ENCODE peak calls at places on chromosomes 16 and 17, in seven cellular contexts. D, A, Y, X, O, Q and J are unnamed samples.
A peak's percentile ranks its signal among the peaks of the same experiment; 100 is the strongest.

GRCh38 chr16:67409631-67410030 is 6.6 kb downstream of the ZDHHC1 start:
- DNase-seq in D (no peak), A (no peak), Y (no peak), X (no peak), O (no peak), Q (no peak), J (no peak)

GRCh38 chr17:2853111-2853721 is 57.0 kb downstream of the RAP1GAP2 start:
- DNase-seq in D (no peak), A (peak; percentile 76), Y (no peak), X (no peak), O (peak; percentile 17), Q (peak; percentile 79), J (no peak)

GRCh38 chr16:66070140-66070887 is 296.2 kb upstream of the CDH5 start:
- DNase-seq in D (no peak), A (no peak), Y (no peak), X (no peak), O (no peak), Q (no peak), J (no peak)

GRCh38 chr16:70475054-70475871 is 20.9 kb downstream of the FCSK start:
- DNase-seq in D (no peak), A (no peak), Y (no peak), X (no peak), O (no peak), Q (no peak), J (no peak)

GRCh38 chr17:7043195-7043543 is 723 bp downstream of the SLC16A11 start:
- DNase-seq in D (no peak), A (no peak), Y (no peak), X (no peak), O (no peak), Q (peak; percentile 60), J (no peak)

GRCh38 chr16:88634994-88635670 is 3.2 kb upstream of the IL17C start:
- DNase-seq in D (no peak), A (no peak), Y (no peak), X (no peak), O (peak; percentile 52), Q (no peak), J (no peak)

GRCh38 chr17:8499614-8500013 is 63.9 kb downstream of the NDEL1 start:
- DNase-seq in D (no peak), A (no peak), Y (no peak), X (no peak), O (no peak), Q (no peak), J (no peak)

GRCh38 chr16:85637808-85638186 is 24.7 kb downstream of the GSE1 start:
- DNase-seq in D (no peak), A (no peak), Y (no peak), X (no peak), O (no peak), Q (no peak), J (no peak)

GRCh38 chr17:81967533-81968395 is 6.8 kb upstream of the NOTUM start:
- DNase-seq in D (peak; percentile 83), A (peak; percentile 81), Y (peak; percentile 98), X (peak; percentile 40), O (peak; percentile 92), Q (peak; percentile 97), J (peak; percentile 70)

GRCh38 chr17:45006927-45007461 is 38.9 kb upstream of the C1QL1 start:
- DNase-seq in D (no peak), A (no peak), Y (no peak), X (no peak), O (no peak), Q (peak; percentile 50), J (no peak)

GRCh38 chr17:42040818-42041217 is 9.6 kb downstream of the C17orf113 start:
- DNase-seq in D (no peak), A (no peak), Y (no peak), X (no peak), O (no peak), Q (no peak), J (no peak)

GRCh38 chr16:27301236-27301861 is 12.4 kb upstream of the IL4R start:
- DNase-seq in D (no peak), A (no peak), Y (no peak), X (no peak), O (no peak), Q (no peak), J (no peak)

GRCh38 chr17:17205368-17206148 is 575 bp downstream of the PLD6 start:
- DNase-seq in D (peak; percentile 7), A (no peak), Y (peak; percentile 42), X (peak; percentile 23), O (peak; percentile 63), Q (peak; percentile 80), J (no peak)

GRCh38 chr17:39765159-39765558 is 27.4 kb downstream of the GRB7 start:
- DNase-seq in D (no peak), A (no peak), Y (no peak), X (no peak), O (no peak), Q (no peak), J (no peak)

GRCh38 chr16:87815567-87815966 is 49.8 kb upstream of the KLHDC4 start:
- DNase-seq in D (no peak), A (no peak), Y (peak; percentile 67), X (no peak), O (no peak), Q (no peak), J (no peak)

GRCh38 chr17:40174528-40174927 is 2.7 kb upstream of the RAPGEFL1 start:
- DNase-seq in D (no peak), A (no peak), Y (no peak), X (no peak), O (no peak), Q (no peak), J (no peak)

GRCh38 chr16:86975445-86975844 is 341.7 kb downstream of the C16orf95 start:
- DNase-seq in D (peak; percentile 89), A (peak; percentile 68), Y (no peak), X (no peak), O (peak; percentile 81), Q (peak; percentile 48), J (peak; percentile 66)

GRCh38 chr16:22322741-22323140 is 25.5 kb downstream of the POLR3E start:
- DNase-seq in D (no peak), A (no peak), Y (no peak), X (no peak), O (no peak), Q (no peak), J (no peak)

GRCh38 chr17:82178499-82179290 is 33.9 kb downstream of the CCDC57 start:
- DNase-seq in D (no peak), A (no peak), Y (no peak), X (no peak), O (no peak), Q (no peak), J (no peak)

GRCh38 chr17:73365203-73365933 is 53.6 kb upstream of the CDC42EP4 start:
- DNase-seq in D (no peak), A (no peak), Y (no peak), X (no peak), O (no peak), Q (no peak), J (no peak)

GRCh38 chr17:30230596-30231125 is 4.8 kb downstream of the SLC6A4 start:
- DNase-seq in D (no peak), A (no peak), Y (no peak), X (no peak), O (no peak), Q (no peak), J (no peak)

GRCh38 chr16:64162613-64163375 is 959.1 kb downstream of the CDH11 start:
- DNase-seq in D (no peak), A (no peak), Y (no peak), X (no peak), O (no peak), Q (no peak), J (no peak)

GRCh38 chr17:36506249-36506826 is 19.9 kb downstream of the ZNHIT3 start:
- DNase-seq in D (no peak), A (no peak), Y (peak; percentile 10), X (no peak), O (no peak), Q (no peak), J (no peak)

GRCh38 chr17:82845163-82845807 is 5.5 kb upstream of the ZNF750 start:
- DNase-seq in D (no peak), A (no peak), Y (no peak), X (no peak), O (no peak), Q (no peak), J (no peak)

GRCh38 chr16:75535901-75536300 is at the start of gene CHST5:
- DNase-seq in D (no peak), A (no peak), Y (no peak), X (no peak), O (no peak), Q (no peak), J (no peak)

GRCh38 chr17:9220466-9221230 is 199.3 kb downstream of the NTN1 start:
- DNase-seq in D (no peak), A (no peak), Y (no peak), X (no peak), O (no peak), Q (no peak), J (no peak)

GRCh38 chr17:18331879-18332278 is 16.8 kb downstream of the SMCR8 start:
- DNase-seq in D (no peak), A (no peak), Y (no peak), X (no peak), O (no peak), Q (no peak), J (no peak)
- TF ChIP-seq YY1 in D (no peak), A (no peak), Y (no peak), X (no peak), O (no peak), Q (no peak), J (no peak)

DNA sequence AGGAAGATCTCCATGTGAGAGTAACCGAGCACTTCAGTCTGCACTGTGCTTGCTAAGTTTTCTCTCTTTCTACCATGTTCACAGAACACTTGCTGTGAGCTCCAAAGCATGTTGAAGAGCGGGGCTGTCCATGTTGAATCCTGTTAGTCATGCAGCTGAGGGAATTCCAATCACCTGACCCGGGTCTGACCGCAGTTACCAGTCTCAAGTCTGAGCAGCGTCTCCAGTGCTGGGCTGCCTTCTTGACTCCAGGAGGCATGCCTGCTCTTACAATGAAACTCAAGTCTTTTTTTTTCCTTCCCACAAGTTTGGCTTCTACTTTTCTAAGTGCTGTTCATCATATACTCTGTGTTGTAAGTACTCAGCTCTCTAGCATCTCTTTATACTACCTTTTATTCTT is 44.3 kb downstream of the HOXB1 start:
- DNase-seq in D (peak; percentile 82), A (no peak), Y (no peak), X (no peak), O (peak; percentile 51), Q (no peak), J (no peak)
- TF ChIP-seq YY1 in D (peak; percentile 65), A (no peak), Y (no peak), X (no peak), O (no peak), Q (peak; percentile 44), J (no peak)

GRCh38 chr17:19237389-19238166 is 412 bp downstream of the EPN2 start:
- DNase-seq in D (no peak), A (peak; percentile 84), Y (no peak), X (no peak), O (peak; percentile 25), Q (peak; percentile 78), J (no peak)
- TF ChIP-seq YY1 in D (no peak), A (peak; percentile 73), Y (peak; percentile 87), X (peak; percentile 88), O (no peak), Q (peak; percentile 56), J (no peak)

GRCh38 chr17:15398736-15399331 is 57.4 kb upstream of the TEKT3 start:
- DNase-seq in D (no peak), A (no peak), Y (peak; percentile 35), X (no peak), O (no peak), Q (peak; percentile 52), J (no peak)
- TF ChIP-seq YY1 in D (no peak), A (no peak), Y (no peak), X (no peak), O (no peak), Q (no peak), J (no peak)